ENCODE peak calls at places on chromosomes 6 and 20, in four cellular contexts. F, K, Y and S are unnamed samples.

GRCh38 chr6:158978752-158979151 is 21.2 kb downstream of the RSPH3 start:
- DNase-seq in F (no peak), K (no peak), Y (no peak), S (no peak)

GRCh38 chr20:44596010-44596409 is 13.6 kb downstream of the PKIG start:
- DNase-seq in F (no peak), K (no peak), Y (no peak), S (no peak)

GRCh38 chr20:53346266-53346665 is 247.4 kb downstream of the ZNF217 start:
- DNase-seq in F (no peak), K (no peak), Y (no peak), S (no peak)

GRCh38 chr6:85920782-85921181 is 278.1 kb upstream of the SYNCRIP start:
- DNase-seq in F (no peak), K (no peak), Y (no peak), S (no peak)

GRCh38 chr20:8996817-8997512 is 71.9 kb upstream of the PLCB4 start:
- DNase-seq in F (no peak), K (no peak), Y (no peak), S (no peak)

GRCh38 chr6:11218077-11218392 is 14.4 kb downstream of the NEDD9 start:
- DNase-seq in F (no peak), K (no peak), Y (no peak), S (no peak)

GRCh38 chr20:25739615-25740320 is 43.1 kb upstream of the ZNF337 start:
- DNase-seq in F (no peak), K (no peak), Y (no peak), S (no peak)

GRCh38 chr6:134175532-134176282 is 123.3 kb upstream of the SLC2A12 start:
- DNase-seq in F (peak; percentile 94), K (no peak), Y (no peak), S (peak; percentile 94)

GRCh38 chr20:34150616-34151015 is 38.6 kb upstream of the EIF2S2 start:
- DNase-seq in F (no peak), K (no peak), Y (no peak), S (no peak)

GRCh38 chr20:4519530-4519929 is 202.2 kb upstream of the PRND start:
- DNase-seq in F (no peak), K (no peak), Y (no peak), S (no peak)

GRCh38 chr6:18845891-18846290 is 458.7 kb downstream of the RNF144B start:
- DNase-seq in F (no peak), K (no peak), Y (no peak), S (no peak)

GRCh38 chr6:13413466-13413862 is 73.9 kb downstream of the GFOD1 start:
- DNase-seq in F (no peak), K (no peak), Y (no peak), S (no peak)

GRCh38 chr20:23293689-23294088 is 56.9 kb upstream of the NXT1 start:
- DNase-seq in F (peak; percentile 51), K (no peak), Y (no peak), S (no peak)

GRCh38 chr20:16479666-16480065 is 93.6 kb downstream of the KIF16B start:
- DNase-seq in F (no peak), K (no peak), Y (no peak), S (no peak)

GRCh38 chr6:149897015-149897697 is 757 bp downstream of the RAET1E start:
- DNase-seq in F (peak; percentile 69), K (no peak), Y (peak; percentile 87), S (no peak)

GRCh38 chr6:149264629-149265028 is 52.9 kb upstream of the TAB2 start:
- DNase-seq in F (no peak), K (no peak), Y (no peak), S (no peak)

GRCh38 chr6:25219147-25219546 is 60.0 kb upstream of the CARMIL1 start:
- DNase-seq in F (no peak), K (no peak), Y (no peak), S (no peak)

GRCh38 chr20:23086056-23086551 is at the start of gene CD93:
- DNase-seq in F (peak; percentile 85), K (no peak), Y (no peak), S (no peak)

GRCh38 chr20:4190792-4191519 is 175.6 kb upstream of the RNF24 start:
- DNase-seq in F (peak; percentile 32), K (no peak), Y (no peak), S (peak; percentile 46)

GRCh38 chr20:31516166-31516565 is 1.9 kb downstream of the HM13 start:
- DNase-seq in F (no peak), K (no peak), Y (no peak), S (no peak)

GRCh38 chr20:16302818-16303217 is 270.4 kb downstream of the KIF16B start:
- DNase-seq in F (no peak), K (no peak), Y (no peak), S (no peak)

GRCh38 chr6:31307669-31308049 is 35.8 kb upstream of the HLA-C start:
- DNase-seq in F (peak; percentile 73), K (no peak), Y (no peak), S (no peak)

GRCh38 chr6:44042261-44043035 is 84.8 kb downstream of the MRPL14 start:
- DNase-seq in F (peak; percentile 44), K (no peak), Y (no peak), S (peak; percentile 46)

GRCh38 chr20:16821211-16822089 is 73.3 kb downstream of the OTOR start:
- DNase-seq in F (no peak), K (no peak), Y (no peak), S (no peak)

GRCh38 chr6:31690231-31691077 is 9.6 kb upstream of the LY6G5C start:
- DNase-seq in F (no peak), K (no peak), Y (no peak), S (no peak)

GRCh38 chr20:64065973-64066341 is 3.0 kb downstream of the TCEA2 start:
- DNase-seq in F (no peak), K (peak; percentile 79), Y (peak; percentile 37), S (no peak)

GRCh38 chr6:6715465-6715864 is 126.9 kb downstream of the LY86 start:
- DNase-seq in F (no peak), K (no peak), Y (no peak), S (no peak)

DNA sequence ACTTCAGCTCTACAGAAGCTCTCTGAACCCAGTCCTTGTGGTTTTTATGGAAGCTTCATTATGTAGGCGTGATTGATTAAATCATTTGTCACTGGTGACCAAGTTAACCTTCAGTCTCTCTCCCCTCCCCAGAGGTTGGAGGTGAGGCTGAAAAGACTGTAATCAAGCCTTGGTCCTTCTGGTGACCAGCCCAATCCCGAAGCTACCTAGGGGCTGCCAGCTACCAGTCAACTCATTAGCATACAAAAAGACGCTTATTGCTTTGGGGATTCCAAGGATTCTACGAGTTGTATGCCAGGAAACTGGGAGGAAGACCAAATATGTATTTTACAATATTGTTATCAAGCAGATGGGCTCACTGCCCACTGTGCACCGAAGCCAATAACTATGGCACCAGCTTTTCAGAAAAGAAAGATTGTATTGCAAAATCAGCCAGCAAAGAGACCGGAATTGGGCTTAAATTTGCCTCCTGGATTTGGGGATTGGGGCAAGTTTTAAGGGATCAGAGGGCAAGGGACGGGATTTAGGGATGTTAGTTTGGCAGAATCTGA is 167.6 kb downstream of the COL9A1 start:
- DNase-seq in F (no peak), K (no peak), Y (no peak), S (no peak)
- TF ChIP-seq CTCF in F (no peak), K (no peak), Y (no peak), S (no peak)

DNA sequence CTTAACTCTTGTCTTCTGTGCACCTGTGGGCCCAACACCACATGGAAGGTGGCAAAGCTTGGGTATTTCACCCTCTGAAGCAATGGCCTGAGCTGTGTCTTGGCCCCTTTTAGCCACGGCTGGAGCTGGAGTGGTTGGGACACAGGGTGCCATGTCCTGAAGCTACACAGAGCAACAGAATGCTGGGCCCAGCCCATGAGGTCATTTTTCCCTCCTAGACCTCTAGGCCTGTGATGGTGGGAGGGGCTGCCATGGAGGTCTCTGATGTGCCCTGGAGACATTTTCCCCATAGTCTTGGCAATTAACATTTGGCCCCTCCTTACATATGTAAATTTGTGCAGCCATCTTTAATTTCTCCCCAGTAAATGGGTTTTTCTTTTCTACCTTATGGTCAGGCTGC is 620.8 kb downstream of the RFPL4B start:
- DNase-seq in F (no peak), K (no peak), Y (no peak), S (no peak)
- TF ChIP-seq CTCF in F (no peak), K (no peak), Y (no peak), S (no peak)

GRCh38 chr20:6184086-6184485 is 61.3 kb upstream of the FERMT1 start:
- DNase-seq in F (no peak), K (no peak), Y (no peak), S (no peak)
- TF ChIP-seq CTCF in F (no peak), K (no peak), Y (no peak), S (peak; percentile 36)

DNA sequence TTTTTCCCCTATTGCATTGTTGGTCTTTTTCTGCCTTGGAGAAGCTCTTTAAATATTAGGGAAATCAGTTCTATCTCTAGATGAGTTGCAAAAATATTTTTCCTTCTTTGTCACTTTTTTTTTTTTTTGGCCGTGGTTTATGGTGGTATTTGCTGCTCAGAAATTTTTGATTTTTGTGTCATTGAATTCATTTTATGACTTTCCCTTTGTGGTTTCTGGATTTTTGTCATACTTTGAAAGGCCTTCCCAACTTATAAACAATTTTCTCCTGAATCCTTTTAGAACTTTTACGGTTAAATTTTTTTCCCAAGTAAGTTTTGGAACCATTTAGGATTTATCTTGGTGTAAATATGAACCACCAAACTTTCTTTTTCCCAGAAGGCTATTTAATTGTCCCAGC is 145.6 kb downstream of the GJA10 start:
- DNase-seq in F (no peak), K (no peak), Y (peak; percentile 57), S (no peak)
- TF ChIP-seq CTCF in F (no peak), K (no peak), Y (no peak), S (no peak)